ENCODE peak calls at places on chromosomes 11 and 22, in four cellular contexts. D, H, E and P are unnamed samples. For H3K36me3 and H3K9me3, the result is how much of the 10 kb centered on the place peaks cover.

GRCh38 chr11:94851864-94852581 is 83.9 kb downstream of the AMOTL1 start:
- DNase-seq in D (no peak), E (no peak), H (no peak), P (no peak)

GRCh38 chr11:111035746-111036145 is 209.8 kb upstream of the POU2AF2 start:
- DNase-seq in H (no peak), E (no peak), D (no peak), P (no peak)

GRCh38 chr11:126164781-126165180 is 46.7 kb downstream of the RPUSD4 start:
- DNase-seq in D (no peak), H (no peak), E (no peak), P (no peak)

GRCh38 chr22:37270928-37271650 is 11.2 kb upstream of the CYTH4 start:
- DNase-seq in H (no peak), D (peak), E (no peak), P (no peak)

GRCh38 chr11:123122852-123123251 is 60.9 kb upstream of the HSPA8 start:
- DNase-seq in D (peak), H (no peak), E (no peak), P (no peak)

GRCh38 chr11:15208570-15209222 is 94.0 kb downstream of the INSC start:
- DNase-seq in E (peak), D (peak), H (peak), P (peak)

GRCh38 chr11:116643521-116643920 is 129.3 kb downstream of the BUD13 start:
- DNase-seq in E (no peak), H (no peak), D (no peak), P (no peak)

GRCh38 chr11:113384551-113384950 is 3.0 kb upstream of the ANKK1 start:
- DNase-seq in E (no peak), H (no peak), D (peak), P (peak)

GRCh38 chr22:17563936-17564391 is 666 bp downstream of the SLC25A18 start:
- DNase-seq in D (peak), E (no peak), H (no peak), P (peak)

GRCh38 chr22:20569059-20570058 is 61.9 kb downstream of the MED15 start:
- DNase-seq in H (peak), D (peak), E (no peak), P (peak)

GRCh38 chr22:20903093-20903492 is 14.1 kb upstream of the CRKL start:
- DNase-seq in H (no peak), E (no peak), D (no peak), P (no peak)

GRCh38 chr11:34825670-34826383 is 90.4 kb downstream of the APIP start:
- DNase-seq in E (peak), D (no peak), H (peak), P (no peak)

GRCh38 chr11:41256060-41256459 is 203.4 kb downstream of the LRRC4C start:
- DNase-seq in D (no peak), H (no peak), E (no peak), P (no peak)

GRCh38 chr11:130609121-130610035 is 160.9 kb downstream of the ADAMTS15 start:
- DNase-seq in E (peak), D (peak), H (peak), P (peak)

GRCh38 chr11:100895449-100895848 is 208.4 kb downstream of the ARHGAP42 start:
- DNase-seq in E (no peak), H (no peak), D (no peak), P (no peak)

GRCh38 chr11:127866109-127866508 is 721.2 kb downstream of the ETS1 start:
- DNase-seq in E (no peak), H (no peak), D (no peak), P (no peak)

GRCh38 chr11:30504468-30504867 is 81.7 kb downstream of the MPPED2 start:
- DNase-seq in E (no peak), D (no peak), H (no peak), P (no peak)

GRCh38 chr22:19879996-19880785 is 25.5 kb upstream of the GNB1L start:
- DNase-seq in H (no peak), D (no peak), E (peak), P (no peak)

GRCh38 chr11:60937811-60938210 is 13.6 kb downstream of the TMEM132A start:
- DNase-seq in D (no peak), E (no peak), H (no peak), P (no peak)
- H3K36me3 ChIP-seq in D (under half), E (under half), H (half or more), P (under half)

GRCh38 chr11:119550330-119550729 is 127.4 kb upstream of the THY1 start:
- DNase-seq in H (no peak), E (no peak), D (peak), P (peak)
- H3K9me3 ChIP-seq in H (under half), E (under half), D (under half), P (under half)

DNA sequence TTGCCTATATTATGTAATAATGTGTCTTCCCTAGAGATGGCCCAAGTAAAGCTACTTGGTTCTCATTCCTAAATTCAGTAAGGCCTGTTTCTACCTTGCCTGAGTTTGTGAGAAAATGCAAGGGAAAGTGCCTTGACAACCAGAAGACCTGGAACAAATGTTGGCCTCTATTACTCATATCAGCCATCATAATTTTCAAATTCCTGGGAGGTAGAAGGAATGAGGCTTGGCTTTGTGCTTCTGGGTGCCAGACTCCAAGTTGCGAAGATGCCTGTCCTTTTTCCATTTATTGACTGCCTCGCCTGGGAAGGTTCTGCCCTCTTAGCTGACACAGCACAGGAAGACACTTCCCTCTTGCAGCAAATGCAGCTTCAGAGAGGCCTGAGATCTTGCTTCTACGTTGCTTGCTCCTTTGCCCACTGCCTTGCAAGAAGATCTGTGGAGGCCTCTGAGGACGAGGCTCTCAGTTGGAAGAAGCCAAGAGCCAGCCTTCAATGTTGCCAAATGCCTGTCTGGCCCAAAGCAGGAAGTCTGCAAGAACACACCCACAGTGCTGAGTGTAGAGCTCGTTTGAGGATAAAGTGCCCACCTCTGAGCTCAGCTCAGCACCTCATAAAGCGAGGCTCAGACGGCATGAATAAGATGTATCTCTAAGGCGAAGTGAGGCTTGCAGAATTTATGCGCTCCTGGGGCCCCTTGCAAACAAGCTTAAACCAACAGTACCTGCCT is 120.1 kb downstream of the GALNT18 start:
- DNase-seq in D (no peak), E (no peak), H (no peak), P (no peak)
- H3K4me3 ChIP-seq in D (no peak), E (no peak), H (no peak), P (no peak)

GRCh38 chr22:35424761-35425160 is 24.8 kb downstream of the MCM5 start:
- DNase-seq in E (no peak), H (no peak), D (no peak), P (no peak)
- H3K36me3 ChIP-seq in E (under half), H (half or more), D (under half), P (under half)

GRCh38 chr11:75349540-75350116 is 1.8 kb downstream of the ARRB1 start:
- DNase-seq in E (no peak), D (no peak), H (no peak), P (no peak)

GRCh38 chr11:75347781-75348613 is 3.5 kb downstream of the ARRB1 start:
- DNase-seq in E (no peak), H (no peak), D (peak), P (peak)

GRCh38 chr11:75350743-75351540 is 519 bp downstream of the ARRB1 start:
- DNase-seq in H (peak), E (peak), D (peak), P (peak)

GRCh38 chr11:75351541-75352416 is at the start of gene ARRB1:
- DNase-seq in D (peak), H (peak), E (peak), P (peak)

GRCh38 chr11:75350122-75350742 is 1.2 kb downstream of the ARRB1 start:
- DNase-seq in D (no peak), H (no peak), E (no peak), P (no peak)
- H3K9me3 ChIP-seq in D (under half), H (under half), E (under half), P (under half)

GRCh38 chr11:61940466-61940865 is 9.7 kb upstream of the BEST1 start:
- DNase-seq in D (no peak), E (no peak), H (no peak), P (no peak)
- H3K4me3 ChIP-seq in D (no peak), E (no peak), H (no peak), P (no peak)

GRCh38 chr11:60849641-60850520 is 5.9 kb downstream of the PTGDR2 start:
- DNase-seq in H (no peak), E (no peak), D (no peak), P (no peak)
- H3K36me3 ChIP-seq in H (under half), E (under half), D (under half), P (under half)